ENCODE peak calls at places on chromosomes 7 and 10, in six cellular contexts. S is GM06990, L is GM23338, V is stomach, P is MCF 10A, I is tibial nerve. X is an unnamed sample.

GRCh38 chr7:152894295-152895170 is 135.0 kb downstream of the ACTR3B start:
- DNase-seq in P (no peak), V (no peak), L (peak), S (no peak), I (no peak), X (no peak)

GRCh38 chr10:125982256-125982948 is 86.0 kb downstream of the FANK1 start:
- DNase-seq in P (peak), L (peak), I (no peak), V (no peak), S (peak), X (peak)

GRCh38 chr7:37045786-37046185 is 321.5 kb upstream of the AOAH start:
- DNase-seq in I (no peak), P (no peak), S (no peak), V (no peak), L (no peak), X (no peak)

GRCh38 chr7:28903779-28904538 is 54.2 kb downstream of the TRIL start:
- DNase-seq in L (no peak), I (no peak), P (no peak), V (no peak), S (no peak), X (no peak)

GRCh38 chr7:28407643-28408042 is 4.7 kb upstream of the CREB5 start:
- DNase-seq in P (peak), I (no peak), S (no peak), L (no peak), V (no peak), X (peak)

GRCh38 chr10:71782917-71783490 is 9.7 kb upstream of the VSIR start:
- DNase-seq in L (peak), V (no peak), S (no peak), I (no peak), P (no peak), X (no peak)

GRCh38 chr7:31100445-31100844 is 48.3 kb downstream of the ADCYAP1R1 start:
- DNase-seq in V (no peak), S (no peak), L (no peak), P (no peak), I (no peak), X (peak)

GRCh38 chr10:35079763-35080162 is 10.4 kb downstream of the CUL2 start:
- DNase-seq in P (peak), L (no peak), V (no peak), S (no peak), I (no peak), X (peak)

GRCh38 chr7:471866-472639 is 47.6 kb downstream of the PDGFA start:
- DNase-seq in I (no peak), L (no peak), V (peak), S (no peak), P (peak), X (peak)

GRCh38 chr7:133633055-133633454 is 380.2 kb downstream of the EXOC4 start:
- DNase-seq in I (no peak), S (no peak), V (no peak), P (peak), L (no peak), X (peak)

GRCh38 chr7:31744294-31744874 is 57.4 kb downstream of the PPP1R17 start:
- DNase-seq in P (peak), L (peak), S (no peak), V (peak), I (peak), X (peak)

GRCh38 chr7:100952641-100953040 is 3.3 kb downstream of the MUC3A start:
- DNase-seq in L (no peak), I (no peak), P (no peak), V (no peak), S (no peak), X (no peak)

GRCh38 chr7:116588641-116589594 is 64.1 kb downstream of the CAV1 start:
- DNase-seq in L (peak), V (no peak), S (peak), P (peak), I (no peak), X (peak)

GRCh38 chr10:24465124-24465874 is 256.4 kb downstream of the KIAA1217 start:
- DNase-seq in S (no peak), I (no peak), V (peak), P (peak), L (no peak), X (peak)

GRCh38 chr10:117503170-117503885 is 39.2 kb upstream of the EMX2 start:
- DNase-seq in V (no peak), L (no peak), P (peak), S (no peak), I (no peak), X (no peak)

GRCh38 chr7:26156454-26157365 is 4.7 kb downstream of the NFE2L3 start:
- DNase-seq in L (no peak), V (no peak), P (peak), S (peak), I (no peak), X (peak)

GRCh38 chr7:90766814-90767564 is 170.9 kb downstream of the CDK14 start:
- DNase-seq in S (no peak), V (peak), L (no peak), I (no peak), P (peak), X (peak)

GRCh38 chr7:117946201-117946633 is 73.0 kb upstream of the CTTNBP2 start:
- DNase-seq in S (no peak), P (peak), V (no peak), L (peak), I (no peak), X (no peak)

GRCh38 chr7:117951285-117951684 is 78.0 kb upstream of the CTTNBP2 start:
- DNase-seq in P (peak), S (no peak), L (no peak), V (no peak), I (no peak), X (no peak)

GRCh38 chr7:117951711-117952280 is 78.6 kb upstream of the CTTNBP2 start:
- DNase-seq in S (no peak), V (no peak), L (no peak), I (no peak), P (peak), X (no peak)

GRCh38 chr7:117950601-117951278 is 77.5 kb upstream of the CTTNBP2 start:
- DNase-seq in P (peak), S (no peak), L (no peak), V (no peak), I (no peak), X (no peak)

GRCh38 chr7:117949232-117949631 is 76.0 kb upstream of the CTTNBP2 start:
- DNase-seq in I (no peak), S (no peak), L (no peak), V (no peak), P (peak), X (no peak)
- TF ChIP-seq CTCF in I (no peak), S (peak), L (no peak), V (no peak), P (no peak), X (no peak)

GRCh38 chr7:24896031-24896433 is 83.9 kb downstream of the OSBPL3 start:
- DNase-seq in S (peak), P (no peak), I (no peak), V (no peak), L (no peak), X (no peak)

GRCh38 chr7:24891173-24891787 is 88.7 kb downstream of the OSBPL3 start:
- DNase-seq in L (no peak), I (no peak), S (no peak), V (no peak), P (no peak), X (no peak)

GRCh38 chr7:24898691-24899090 is 81.3 kb downstream of the OSBPL3 start:
- DNase-seq in P (no peak), I (no peak), L (no peak), S (peak), V (no peak), X (peak)

GRCh38 chr7:24889611-24890010 is 90.4 kb downstream of the OSBPL3 start:
- DNase-seq in V (no peak), S (no peak), L (no peak), P (no peak), I (no peak), X (no peak)

DNA sequence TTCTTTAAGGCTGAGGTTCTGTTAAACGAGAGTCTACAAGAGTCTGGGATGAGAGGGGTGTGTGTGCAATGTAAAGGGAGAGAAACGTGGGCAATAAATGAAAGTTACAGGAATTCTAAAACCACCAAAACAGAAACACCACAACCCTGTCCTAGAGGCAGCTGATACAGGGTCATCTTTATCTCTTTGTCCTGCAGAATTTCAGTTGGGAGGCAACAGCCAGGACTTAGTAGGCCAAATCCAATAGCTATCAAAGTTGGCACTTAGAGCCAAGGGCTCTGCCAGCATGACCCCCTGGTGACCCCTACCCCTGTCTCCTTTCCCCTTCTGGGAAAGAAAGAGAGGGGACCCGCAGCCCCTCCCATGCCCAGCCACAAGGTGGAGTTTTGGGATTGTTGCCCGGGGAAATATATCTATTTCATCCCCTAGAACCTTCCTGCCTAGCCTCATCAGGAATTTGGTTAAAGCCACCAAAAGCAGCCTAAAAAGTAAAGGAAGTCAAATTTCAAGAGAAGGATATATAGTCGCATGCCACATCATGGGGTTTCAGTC is 85.2 kb downstream of the OSBPL3 start:
- DNase-seq in V (no peak), S (no peak), P (peak), L (peak), I (no peak), X (no peak)
- TF ChIP-seq CTCF in V (no peak), S (peak), P (peak), L (peak), I (no peak), X (peak)

GRCh38 chr10:4359003-4359402 is 467.0 kb upstream of the AKR1E2 start:
- DNase-seq in S (no peak), V (no peak), L (peak), I (no peak), P (peak), X (no peak)
- TF ChIP-seq CTCF in S (no peak), V (no peak), L (no peak), I (no peak), P (no peak), X (no peak)

GRCh38 chr7:130937830-130938229 is 203.8 kb upstream of the KLF14 start:
- DNase-seq in L (no peak), S (no peak), P (no peak), V (no peak), I (no peak), X (no peak)
- TF ChIP-seq CTCF in L (no peak), S (no peak), P (no peak), V (no peak), I (no peak), X (no peak)

GRCh38 chr7:2083362-2083761 is 149.4 kb downstream of the MAD1L1 start:
- DNase-seq in V (no peak), L (no peak), I (no peak), P (no peak), S (no peak), X (no peak)
- TF ChIP-seq CTCF in V (no peak), L (no peak), I (no peak), P (no peak), S (no peak), X (no peak)

GRCh38 chr7:51451751-51452465 is 135.3 kb upstream of the COBL start:
- DNase-seq in P (no peak), I (no peak), L (peak), S (no peak), V (no peak), X (no peak)
- TF ChIP-seq CTCF in P (no peak), I (no peak), L (peak), S (no peak), V (no peak), X (no peak)

DNA sequence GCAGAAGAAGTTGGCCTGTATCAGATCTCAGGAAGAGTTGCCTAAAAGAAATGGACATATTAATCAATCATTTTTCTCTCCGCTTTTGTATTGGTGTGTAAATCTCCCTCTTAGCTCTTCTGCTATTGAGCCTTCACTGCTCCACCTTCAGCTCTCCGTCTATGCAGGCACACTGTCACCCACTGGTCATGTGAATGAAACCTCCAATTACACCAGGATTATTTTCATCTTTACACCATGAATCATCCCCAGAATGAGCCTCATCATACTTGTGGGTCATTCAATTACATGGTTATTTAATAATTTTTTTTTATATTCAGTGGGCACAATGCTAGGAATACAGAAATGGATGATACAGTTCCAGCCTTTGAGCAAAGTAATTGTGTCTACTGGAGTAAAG is 92.6 kb downstream of the LRRC4 start:
- DNase-seq in P (peak), L (no peak), V (no peak), S (no peak), I (no peak), X (peak)
- TF ChIP-seq CTCF in P (no peak), L (peak), V (no peak), S (no peak), I (no peak), X (peak)

DNA sequence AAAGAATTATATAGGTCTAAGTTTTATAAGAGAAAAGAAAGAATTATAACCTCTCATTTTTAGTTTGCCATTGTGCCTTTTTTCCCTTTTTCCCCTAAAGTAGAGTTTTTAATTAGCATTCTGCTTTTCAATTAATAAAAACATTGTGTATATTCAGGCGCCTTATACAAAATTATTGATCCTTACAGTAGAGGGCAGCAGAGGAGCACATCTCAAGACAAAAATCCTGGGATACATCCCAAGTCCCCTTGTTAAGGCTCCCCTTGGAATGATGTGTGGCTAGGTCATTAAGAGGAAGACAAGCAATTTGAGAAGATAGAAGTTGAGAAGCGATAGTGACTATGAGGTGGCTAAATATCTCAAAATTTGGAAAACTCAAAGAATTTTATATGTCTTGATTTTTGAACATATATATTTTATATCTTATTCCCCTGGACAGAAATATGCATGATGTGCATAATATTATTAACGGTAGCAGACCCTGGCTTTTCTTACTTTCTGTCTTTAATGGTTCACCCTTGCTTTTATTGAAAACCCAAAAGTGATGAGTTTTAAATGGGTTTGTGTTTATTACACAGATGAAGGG is 19.1 kb upstream of the TPK1 start:
- DNase-seq in S (no peak), L (peak), P (peak), V (no peak), I (no peak), X (peak)
- TF ChIP-seq CTCF in S (peak), L (peak), P (peak), V (no peak), I (peak), X (peak)